ENCODE peak calls at places on chromosome X, in eight cellular contexts. One of them, this sample, is unnamed.
A peak's percentile ranks its signal among the peaks of the same experiment; 100 is the strongest.

GRCh38 chrX:72685810-72686465 is 28.2 kb downstream of the PHKA1 start:
- DNase-seq in right cardiac atrium: no peak
- DNase-seq in adipocyte: peak; percentile 39
- DNase-seq in GM12865: no peak
- DNase-seq in aorta: no peak
- DNase-seq in NT2/D1: no peak
- DNase-seq in A673: no peak
- DNase-seq in fibroblast of lung: peak; percentile 58
- DNase-seq in this sample: no peak

GRCh38 chrX:131778269-131779218 is 234.7 kb downstream of the OR13H1 start:
- DNase-seq in right cardiac atrium: no peak
- DNase-seq in adipocyte: peak; percentile 85
- DNase-seq in GM12865: peak; percentile 27
- DNase-seq in aorta: peak; percentile 67
- DNase-seq in NT2/D1: no peak
- DNase-seq in A673: peak; percentile 84
- DNase-seq in fibroblast of lung: no peak
- DNase-seq in this sample: no peak

GRCh38 chrX:146863566-146863965 is 49.0 kb upstream of the CXorf51A start:
- DNase-seq in right cardiac atrium: no peak
- DNase-seq in adipocyte: no peak
- DNase-seq in GM12865: no peak
- DNase-seq in aorta: no peak
- DNase-seq in NT2/D1: no peak
- DNase-seq in A673: no peak
- DNase-seq in fibroblast of lung: no peak
- DNase-seq in this sample: peak; percentile 11

GRCh38 chrX:103626855-103627254 is 1.9 kb upstream of the TCEAL1 start:
- DNase-seq in right cardiac atrium: no peak
- DNase-seq in adipocyte: no peak
- DNase-seq in GM12865: no peak
- DNase-seq in aorta: no peak
- DNase-seq in NT2/D1: no peak
- DNase-seq in A673: no peak
- DNase-seq in fibroblast of lung: no peak
- DNase-seq in this sample: no peak

GRCh38 chrX:130120746-130121504 is 10.6 kb upstream of the ELF4 start:
- DNase-seq in right cardiac atrium: peak; percentile 91
- DNase-seq in adipocyte: peak; percentile 87
- DNase-seq in GM12865: peak; percentile 67
- DNase-seq in aorta: peak; percentile 89
- DNase-seq in NT2/D1: peak; percentile 22
- DNase-seq in A673: peak; percentile 80
- DNase-seq in fibroblast of lung: peak; percentile 82
- DNase-seq in this sample: no peak

GRCh38 chrX:3143043-3143799 is 102.0 kb downstream of the ARSF start:
- DNase-seq in right cardiac atrium: no peak
- DNase-seq in adipocyte: no peak
- DNase-seq in GM12865: peak; percentile 6
- DNase-seq in aorta: no peak
- DNase-seq in NT2/D1: no peak
- DNase-seq in A673: peak; percentile 15
- DNase-seq in fibroblast of lung: no peak
- DNase-seq in this sample: peak; percentile 28

GRCh38 chrX:53244610-53245009 is 19.6 kb upstream of the KDM5C start:
- DNase-seq in right cardiac atrium: no peak
- DNase-seq in adipocyte: peak; percentile 34
- DNase-seq in GM12865: no peak
- DNase-seq in aorta: no peak
- DNase-seq in NT2/D1: no peak
- DNase-seq in A673: no peak
- DNase-seq in fibroblast of lung: no peak
- DNase-seq in this sample: no peak

GRCh38 chrX:40108084-40108958 is 10.6 kb upstream of the BCOR start:
- DNase-seq in right cardiac atrium: peak; percentile 76
- DNase-seq in adipocyte: no peak
- DNase-seq in GM12865: no peak
- DNase-seq in aorta: peak; percentile 77
- DNase-seq in NT2/D1: no peak
- DNase-seq in A673: peak; percentile 70
- DNase-seq in fibroblast of lung: peak; percentile 61
- DNase-seq in this sample: no peak

GRCh38 chrX:69150294-69150960 is 14.8 kb downstream of the PJA1 start:
- DNase-seq in right cardiac atrium: no peak
- DNase-seq in adipocyte: no peak
- DNase-seq in GM12865: no peak
- DNase-seq in aorta: no peak
- DNase-seq in NT2/D1: no peak
- DNase-seq in A673: no peak
- DNase-seq in fibroblast of lung: no peak
- DNase-seq in this sample: no peak

GRCh38 chrX:40083120-40083978 is 14.4 kb downstream of the BCOR start:
- DNase-seq in right cardiac atrium: peak; percentile 73
- DNase-seq in adipocyte: no peak
- DNase-seq in GM12865: no peak
- DNase-seq in aorta: no peak
- DNase-seq in NT2/D1: no peak
- DNase-seq in A673: no peak
- DNase-seq in fibroblast of lung: no peak
- DNase-seq in this sample: no peak

GRCh38 chrX:69158166-69159040 is 6.8 kb downstream of the PJA1 start:
- DNase-seq in right cardiac atrium: peak; percentile 87
- DNase-seq in adipocyte: peak; percentile 40
- DNase-seq in GM12865: peak; percentile 61
- DNase-seq in aorta: peak; percentile 83
- DNase-seq in NT2/D1: no peak
- DNase-seq in A673: peak; percentile 71
- DNase-seq in fibroblast of lung: peak; percentile 83
- DNase-seq in this sample: peak; percentile 27

GRCh38 chrX:72269671-72270251 is 7.3 kb downstream of the RPS4X start:
- DNase-seq in right cardiac atrium: no peak
- DNase-seq in adipocyte: peak; percentile 44
- DNase-seq in GM12865: no peak
- DNase-seq in aorta: peak; percentile 54
- DNase-seq in NT2/D1: no peak
- DNase-seq in A673: peak; percentile 36
- DNase-seq in fibroblast of lung: peak; percentile 49
- DNase-seq in this sample: no peak

GRCh38 chrX:40366661-40367060 is 214.1 kb upstream of the ATP6AP2 start:
- DNase-seq in right cardiac atrium: no peak
- DNase-seq in adipocyte: no peak
- DNase-seq in GM12865: no peak
- DNase-seq in aorta: no peak
- DNase-seq in NT2/D1: peak; percentile 57
- DNase-seq in A673: no peak
- DNase-seq in fibroblast of lung: no peak
- DNase-seq in this sample: no peak

GRCh38 chrX:74421181-74422028 is at the start of gene SLC16A2:
- DNase-seq in right cardiac atrium: peak; percentile 89
- DNase-seq in adipocyte: peak; percentile 82
- DNase-seq in GM12865: peak; percentile 17
- DNase-seq in aorta: peak; percentile 81
- DNase-seq in NT2/D1: peak; percentile 55
- DNase-seq in A673: peak; percentile 85
- DNase-seq in fibroblast of lung: peak; percentile 80
- DNase-seq in this sample: peak; percentile 16

GRCh38 chrX:70262952-70263567 is 3.1 kb upstream of the P2RY4 start:
- DNase-seq in right cardiac atrium: peak; percentile 72
- DNase-seq in adipocyte: peak; percentile 29
- DNase-seq in GM12865: peak; percentile 28
- DNase-seq in aorta: no peak
- DNase-seq in NT2/D1: peak; percentile 57
- DNase-seq in A673: peak; percentile 43
- DNase-seq in fibroblast of lung: peak; percentile 49
- DNase-seq in this sample: peak; percentile 0

GRCh38 chrX:53456254-53456653 is 22.1 kb upstream of the HSD17B10 start:
- DNase-seq in right cardiac atrium: no peak
- DNase-seq in adipocyte: peak; percentile 65
- DNase-seq in GM12865: no peak
- DNase-seq in aorta: no peak
- DNase-seq in NT2/D1: no peak
- DNase-seq in A673: no peak
- DNase-seq in fibroblast of lung: peak; percentile 48
- DNase-seq in this sample: no peak

GRCh38 chrX:39331062-39331704 is 529.9 kb downstream of the MID1IP1 start:
- DNase-seq in right cardiac atrium: no peak
- DNase-seq in adipocyte: no peak
- DNase-seq in GM12865: peak; percentile 63
- DNase-seq in aorta: no peak
- DNase-seq in NT2/D1: no peak
- DNase-seq in A673: no peak
- DNase-seq in fibroblast of lung: no peak
- DNase-seq in this sample: no peak

GRCh38 chrX:64198046-64198445 is 7.5 kb downstream of the AMER1 start:
- DNase-seq in right cardiac atrium: no peak
- DNase-seq in adipocyte: no peak
- DNase-seq in GM12865: peak; percentile 24
- DNase-seq in aorta: no peak
- DNase-seq in NT2/D1: no peak
- DNase-seq in A673: no peak
- DNase-seq in fibroblast of lung: no peak
- DNase-seq in this sample: no peak

DNA sequence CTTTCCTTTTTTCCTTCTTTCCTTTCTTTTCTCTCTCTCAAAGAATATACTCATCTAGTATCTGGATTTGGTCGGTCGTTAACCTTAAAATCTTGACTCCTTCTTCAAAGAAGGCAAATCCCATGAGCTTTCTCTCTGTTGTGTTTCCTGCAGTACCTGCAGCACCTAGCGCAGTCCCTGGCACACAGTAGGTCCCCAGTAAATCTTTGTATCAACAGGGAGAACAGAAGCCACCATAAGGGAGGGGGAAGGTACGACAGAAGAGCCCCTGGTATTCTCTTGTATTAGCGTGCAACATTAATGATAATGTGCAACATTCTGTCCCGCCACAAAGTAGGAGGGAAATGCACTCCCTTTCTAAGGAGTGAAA is 133.5 kb downstream of the AMELX start:
- DNase-seq in right cardiac atrium: no peak
- DNase-seq in adipocyte: no peak
- DNase-seq in GM12865: no peak
- DNase-seq in aorta: no peak
- DNase-seq in NT2/D1: no peak
- DNase-seq in A673: no peak
- DNase-seq in fibroblast of lung: no peak
- DNase-seq in this sample: no peak
- H3K4me3 ChIP-seq in right cardiac atrium: peak overlapping the region; percentile 33
- H3K4me3 ChIP-seq in adipocyte: peak overlapping the region; percentile 84
- H3K4me3 ChIP-seq in GM12865: peak overlapping the region; percentile 62
- H3K4me3 ChIP-seq in aorta: peak overlapping the region; percentile 37
- H3K4me3 ChIP-seq in NT2/D1: no peak overlapping the region
- H3K4me3 ChIP-seq in A673: no peak overlapping the region
- H3K4me3 ChIP-seq in fibroblast of lung: peak overlapping the region; percentile 52
- H3K4me3 ChIP-seq in this sample: no peak overlapping the region

GRCh38 chrX:119693996-119694451 is 1.1 kb upstream of the SEPTIN6 start:
- DNase-seq in right cardiac atrium: no peak
- DNase-seq in adipocyte: no peak
- DNase-seq in GM12865: no peak
- DNase-seq in aorta: peak; percentile 50
- DNase-seq in NT2/D1: no peak
- DNase-seq in A673: no peak
- DNase-seq in fibroblast of lung: no peak
- DNase-seq in this sample: no peak
- H3K4me3 ChIP-seq in right cardiac atrium: peak overlapping the region; percentile 60
- H3K4me3 ChIP-seq in adipocyte: no peak overlapping the region
- H3K4me3 ChIP-seq in GM12865: peak overlapping the region; percentile 82
- H3K4me3 ChIP-seq in aorta: no peak overlapping the region
- H3K4me3 ChIP-seq in NT2/D1: peak overlapping the region; percentile 61
- H3K4me3 ChIP-seq in A673: no peak overlapping the region
- H3K4me3 ChIP-seq in fibroblast of lung: no peak overlapping the region
- H3K4me3 ChIP-seq in this sample: peak overlapping the region; percentile 61

GRCh38 chrX:9467181-9467580 is 2.3 kb downstream of the TBL1X start:
- DNase-seq in right cardiac atrium: no peak
- DNase-seq in adipocyte: no peak
- DNase-seq in GM12865: no peak
- DNase-seq in aorta: no peak
- DNase-seq in NT2/D1: no peak
- DNase-seq in A673: no peak
- DNase-seq in fibroblast of lung: peak; percentile 8
- DNase-seq in this sample: no peak
- H3K4me3 ChIP-seq in right cardiac atrium: no peak overlapping the region
- H3K4me3 ChIP-seq in adipocyte: no peak overlapping the region
- H3K4me3 ChIP-seq in GM12865: no peak overlapping the region
- H3K4me3 ChIP-seq in aorta: peak overlapping the region; percentile 99
- H3K4me3 ChIP-seq in NT2/D1: no peak overlapping the region
- H3K4me3 ChIP-seq in A673: no peak overlapping the region
- H3K4me3 ChIP-seq in fibroblast of lung: peak overlapping the region; percentile 31
- H3K4me3 ChIP-seq in this sample: no peak overlapping the region

GRCh38 chrX:91435465-91435864 is 826 bp downstream of the PABPC5 start:
- DNase-seq in right cardiac atrium: peak; percentile 26
- DNase-seq in adipocyte: peak; percentile 8
- DNase-seq in GM12865: no peak
- DNase-seq in aorta: no peak
- DNase-seq in NT2/D1: no peak
- DNase-seq in A673: no peak
- DNase-seq in fibroblast of lung: peak; percentile 13
- DNase-seq in this sample: no peak

DNA sequence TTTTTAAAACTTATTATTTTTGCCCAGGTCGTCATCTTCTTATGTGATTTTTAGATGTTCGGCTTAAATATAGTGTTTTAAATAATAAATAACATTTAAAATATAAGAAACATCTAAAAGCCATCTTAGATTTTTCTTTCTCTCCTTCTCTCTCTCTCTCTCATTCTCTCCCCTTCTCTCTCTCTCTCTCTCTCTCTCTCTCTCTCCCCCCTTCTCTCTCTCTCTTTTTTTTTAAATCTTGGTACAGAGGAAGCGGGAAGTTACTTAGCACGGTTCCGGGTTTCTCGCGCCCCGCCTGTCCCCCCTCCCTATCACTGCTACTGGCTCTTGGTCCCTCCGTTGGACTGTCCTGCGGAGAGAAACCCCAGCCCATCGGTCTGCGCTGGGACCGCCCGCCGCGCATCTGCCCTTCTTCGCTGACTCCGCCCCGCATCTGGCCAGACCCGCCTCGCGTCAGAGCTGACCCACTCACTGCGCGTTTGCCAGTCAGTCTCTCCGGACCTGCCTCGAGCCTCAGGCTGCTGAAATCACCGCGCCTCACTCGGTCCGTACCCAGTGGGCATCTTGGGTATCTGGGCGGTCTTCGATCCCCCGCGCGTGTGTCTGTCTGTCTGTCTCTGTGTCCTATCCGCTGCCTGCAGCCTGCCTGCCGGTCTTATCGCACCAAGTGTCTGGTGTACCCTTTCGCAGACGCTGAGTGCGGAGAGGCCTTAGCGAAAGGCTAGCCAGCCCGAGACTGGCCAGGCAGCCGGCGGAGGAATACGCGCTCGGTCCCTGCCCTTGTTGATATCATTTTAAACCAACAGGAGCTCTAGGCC is at the start of gene PABPC5:
- DNase-seq in right cardiac atrium: peak; percentile 94
- DNase-seq in adipocyte: peak; percentile 86
- DNase-seq in GM12865: no peak
- DNase-seq in aorta: peak; percentile 88
- DNase-seq in NT2/D1: peak; percentile 40
- DNase-seq in A673: peak; percentile 3
- DNase-seq in fibroblast of lung: peak; percentile 87
- DNase-seq in this sample: no peak
- H3K4me3 ChIP-seq in right cardiac atrium: peak within 1 kb of the TSS; percentile 75
- H3K4me3 ChIP-seq in adipocyte: peak within 1 kb of the TSS; percentile 77
- H3K4me3 ChIP-seq in GM12865: no peak within 1 kb of the TSS
- H3K4me3 ChIP-seq in aorta: peak within 1 kb of the TSS; percentile 29
- H3K4me3 ChIP-seq in NT2/D1: peak within 1 kb of the TSS; percentile 70
- H3K4me3 ChIP-seq in A673: peak within 1 kb of the TSS; percentile 33
- H3K4me3 ChIP-seq in fibroblast of lung: peak within 1 kb of the TSS; percentile 68
- H3K4me3 ChIP-seq in this sample: no peak within 1 kb of the TSS

This sample was measured in Jurkat, Clone E6-1.